ENCODE peak calls at places on chromosomes 16 and 17, in seven cellular contexts. One of them, this sample, is unnamed.

GRCh38 chr17:37512442-37513070 is 22.9 kb downstream of the DUSP14 start:
- DNase-seq in IMR-90: no peak
- DNase-seq in substantia nigra: no peak
- DNase-seq in stimulated activated CD4-positive, alpha-beta T cell treated with anti-CD3 and anti-CD28 coated beads, Interleukin-2, amount 100 ng/mL, for 4 hours: no peak
- DNase-seq in stimulated activated CD8-positive, alpha-beta memory T cell treated with anti-CD3 and anti-CD28 coated beads, Interleukin-15, amount 100 ng/mL, for 1 hour: no peak
- DNase-seq in C1 segment of cervical spinal cord: no peak
- DNase-seq in fibroblast of pulmonary artery: no peak
- DNase-seq in this sample: no peak

GRCh38 chr16:85437161-85438052 is 175.7 kb upstream of the GSE1 start:
- DNase-seq in fibroblast of pulmonary artery: no peak
- DNase-seq in substantia nigra: no peak
- DNase-seq in stimulated activated CD4-positive, alpha-beta T cell treated with anti-CD3 and anti-CD28 coated beads, Interleukin-2, amount 100 ng/mL, for 4 hours: no peak
- DNase-seq in C1 segment of cervical spinal cord: no peak
- DNase-seq in stimulated activated CD8-positive, alpha-beta memory T cell treated with anti-CD3 and anti-CD28 coated beads, Interleukin-15, amount 100 ng/mL, for 1 hour: no peak
- DNase-seq in IMR-90: no peak
- DNase-seq in this sample: no peak

GRCh38 chr17:31068291-31068690 is 26.5 kb upstream of the NF1 start:
- DNase-seq in substantia nigra: peak
- DNase-seq in IMR-90: peak
- DNase-seq in C1 segment of cervical spinal cord: no peak
- DNase-seq in stimulated activated CD8-positive, alpha-beta memory T cell treated with anti-CD3 and anti-CD28 coated beads, Interleukin-15, amount 100 ng/mL, for 1 hour: peak
- DNase-seq in stimulated activated CD4-positive, alpha-beta T cell treated with anti-CD3 and anti-CD28 coated beads, Interleukin-2, amount 100 ng/mL, for 4 hours: peak
- DNase-seq in fibroblast of pulmonary artery: peak
- DNase-seq in this sample: peak

GRCh38 chr17:13864551-13864950 is 204.8 kb upstream of the COX10 start:
- DNase-seq in fibroblast of pulmonary artery: peak
- DNase-seq in stimulated activated CD8-positive, alpha-beta memory T cell treated with anti-CD3 and anti-CD28 coated beads, Interleukin-15, amount 100 ng/mL, for 1 hour: no peak
- DNase-seq in C1 segment of cervical spinal cord: no peak
- DNase-seq in substantia nigra: no peak
- DNase-seq in stimulated activated CD4-positive, alpha-beta T cell treated with anti-CD3 and anti-CD28 coated beads, Interleukin-2, amount 100 ng/mL, for 4 hours: no peak
- DNase-seq in IMR-90: peak
- DNase-seq in this sample: no peak

GRCh38 chr17:37187262-37187661 is 188.5 kb upstream of the C17orf78 start:
- DNase-seq in stimulated activated CD8-positive, alpha-beta memory T cell treated with anti-CD3 and anti-CD28 coated beads, Interleukin-15, amount 100 ng/mL, for 1 hour: no peak
- DNase-seq in IMR-90: peak
- DNase-seq in fibroblast of pulmonary artery: no peak
- DNase-seq in stimulated activated CD4-positive, alpha-beta T cell treated with anti-CD3 and anti-CD28 coated beads, Interleukin-2, amount 100 ng/mL, for 4 hours: no peak
- DNase-seq in C1 segment of cervical spinal cord: no peak
- DNase-seq in substantia nigra: no peak
- DNase-seq in this sample: no peak

GRCh38 chr17:9322298-9322697 is 253.3 kb downstream of the STX8 start:
- DNase-seq in C1 segment of cervical spinal cord: no peak
- DNase-seq in stimulated activated CD8-positive, alpha-beta memory T cell treated with anti-CD3 and anti-CD28 coated beads, Interleukin-15, amount 100 ng/mL, for 1 hour: no peak
- DNase-seq in IMR-90: no peak
- DNase-seq in stimulated activated CD4-positive, alpha-beta T cell treated with anti-CD3 and anti-CD28 coated beads, Interleukin-2, amount 100 ng/mL, for 4 hours: no peak
- DNase-seq in fibroblast of pulmonary artery: no peak
- DNase-seq in substantia nigra: no peak
- DNase-seq in this sample: no peak

GRCh38 chr17:80187090-80187489 is 17.3 kb downstream of the CARD14 start:
- DNase-seq in C1 segment of cervical spinal cord: no peak
- DNase-seq in stimulated activated CD8-positive, alpha-beta memory T cell treated with anti-CD3 and anti-CD28 coated beads, Interleukin-15, amount 100 ng/mL, for 1 hour: no peak
- DNase-seq in stimulated activated CD4-positive, alpha-beta T cell treated with anti-CD3 and anti-CD28 coated beads, Interleukin-2, amount 100 ng/mL, for 4 hours: no peak
- DNase-seq in IMR-90: peak
- DNase-seq in fibroblast of pulmonary artery: peak
- DNase-seq in substantia nigra: no peak
- DNase-seq in this sample: no peak

GRCh38 chr17:77617516-77617915 is 341.0 kb upstream of the TNRC6C start:
- DNase-seq in fibroblast of pulmonary artery: no peak
- DNase-seq in substantia nigra: no peak
- DNase-seq in stimulated activated CD8-positive, alpha-beta memory T cell treated with anti-CD3 and anti-CD28 coated beads, Interleukin-15, amount 100 ng/mL, for 1 hour: no peak
- DNase-seq in C1 segment of cervical spinal cord: no peak
- DNase-seq in IMR-90: no peak
- DNase-seq in stimulated activated CD4-positive, alpha-beta T cell treated with anti-CD3 and anti-CD28 coated beads, Interleukin-2, amount 100 ng/mL, for 4 hours: no peak
- DNase-seq in this sample: no peak

GRCh38 chr17:46722662-46723285 is 95.7 kb downstream of the WNT3 start:
- DNase-seq in substantia nigra: no peak
- DNase-seq in fibroblast of pulmonary artery: no peak
- DNase-seq in C1 segment of cervical spinal cord: no peak
- DNase-seq in IMR-90: peak
- DNase-seq in stimulated activated CD8-positive, alpha-beta memory T cell treated with anti-CD3 and anti-CD28 coated beads, Interleukin-15, amount 100 ng/mL, for 1 hour: no peak
- DNase-seq in stimulated activated CD4-positive, alpha-beta T cell treated with anti-CD3 and anti-CD28 coated beads, Interleukin-2, amount 100 ng/mL, for 4 hours: no peak
- DNase-seq in this sample: no peak

GRCh38 chr17:46771601-46772012 is 46.9 kb downstream of the WNT3 start:
- DNase-seq in C1 segment of cervical spinal cord: no peak
- DNase-seq in stimulated activated CD4-positive, alpha-beta T cell treated with anti-CD3 and anti-CD28 coated beads, Interleukin-2, amount 100 ng/mL, for 4 hours: no peak
- DNase-seq in substantia nigra: no peak
- DNase-seq in fibroblast of pulmonary artery: no peak
- DNase-seq in IMR-90: no peak
- DNase-seq in stimulated activated CD8-positive, alpha-beta memory T cell treated with anti-CD3 and anti-CD28 coated beads, Interleukin-15, amount 100 ng/mL, for 1 hour: no peak
- DNase-seq in this sample: no peak